ENCODE peak calls at places on chromosome 9, in seven cellular contexts. One of them, this sample, is unnamed.
A peak's percentile ranks its signal among the peaks of the same experiment; 100 is the strongest.

GRCh38 chr9:19901586-19901985 is 112.7 kb upstream of the SLC24A2 start:
- DNase-seq in mesothelial cell of epicardium: no peak
- DNase-seq in ACHN: no peak
- DNase-seq in HFF-Myc: no peak
- DNase-seq in brain microvascular endothelial cell: no peak
- DNase-seq in stromal cell of bone marrow: no peak
- DNase-seq in NCI-H1092: no peak
- DNase-seq in this sample: no peak

GRCh38 chr9:31697956-31698355 is 686.5 kb upstream of the ACO1 start:
- DNase-seq in mesothelial cell of epicardium: no peak
- DNase-seq in ACHN: no peak
- DNase-seq in HFF-Myc: no peak
- DNase-seq in brain microvascular endothelial cell: no peak
- DNase-seq in stromal cell of bone marrow: no peak
- DNase-seq in NCI-H1092: no peak
- DNase-seq in this sample: no peak

GRCh38 chr9:77752566-77752965 is 104.4 kb upstream of the GNA14 start:
- DNase-seq in mesothelial cell of epicardium: no peak
- DNase-seq in ACHN: no peak
- DNase-seq in HFF-Myc: no peak
- DNase-seq in brain microvascular endothelial cell: peak; percentile 84
- DNase-seq in stromal cell of bone marrow: peak; percentile 48
- DNase-seq in NCI-H1092: no peak
- DNase-seq in this sample: no peak

GRCh38 chr9:14417230-14417629 is 103.3 kb upstream of the NFIB start:
- DNase-seq in mesothelial cell of epicardium: no peak
- DNase-seq in ACHN: no peak
- DNase-seq in HFF-Myc: no peak
- DNase-seq in brain microvascular endothelial cell: peak; percentile 26
- DNase-seq in stromal cell of bone marrow: peak; percentile 36
- DNase-seq in NCI-H1092: no peak
- DNase-seq in this sample: no peak

GRCh38 chr9:72680593-72681317 is 159.3 kb downstream of the TMC1 start:
- DNase-seq in mesothelial cell of epicardium: no peak
- DNase-seq in ACHN: no peak
- DNase-seq in HFF-Myc: no peak
- DNase-seq in brain microvascular endothelial cell: no peak
- DNase-seq in stromal cell of bone marrow: no peak
- DNase-seq in NCI-H1092: no peak
- DNase-seq in this sample: no peak

GRCh38 chr9:106753155-106753671 is 109.8 kb upstream of the ZNF462 start:
- DNase-seq in mesothelial cell of epicardium: no peak
- DNase-seq in ACHN: no peak
- DNase-seq in HFF-Myc: no peak
- DNase-seq in brain microvascular endothelial cell: no peak
- DNase-seq in stromal cell of bone marrow: no peak
- DNase-seq in NCI-H1092: no peak
- DNase-seq in this sample: no peak

GRCh38 chr9:37407468-37407867 is 15.0 kb upstream of the GRHPR start:
- DNase-seq in mesothelial cell of epicardium: no peak
- DNase-seq in ACHN: peak; percentile 34
- DNase-seq in HFF-Myc: no peak
- DNase-seq in brain microvascular endothelial cell: no peak
- DNase-seq in stromal cell of bone marrow: no peak
- DNase-seq in NCI-H1092: no peak
- DNase-seq in this sample: no peak

GRCh38 chr9:130476151-130476730 is 31.5 kb downstream of the ASS1 start:
- DNase-seq in mesothelial cell of epicardium: no peak
- DNase-seq in ACHN: no peak
- DNase-seq in HFF-Myc: no peak
- DNase-seq in brain microvascular endothelial cell: no peak
- DNase-seq in stromal cell of bone marrow: no peak
- DNase-seq in NCI-H1092: no peak
- DNase-seq in this sample: no peak

GRCh38 chr9:96510258-96510657 is 60.3 kb downstream of the HABP4 start:
- DNase-seq in mesothelial cell of epicardium: no peak
- DNase-seq in ACHN: no peak
- DNase-seq in HFF-Myc: no peak
- DNase-seq in brain microvascular endothelial cell: no peak
- DNase-seq in stromal cell of bone marrow: no peak
- DNase-seq in NCI-H1092: no peak
- DNase-seq in this sample: no peak

This sample was measured in HCT116.